ENCODE peak calls at places on chromosomes 13 and 19, in six cellular contexts. S is cardiac fibroblast, O is kidney epithelial cell, X is astrocyte of the spinal cord, B is AG09309, E is lower leg skin. U is an unnamed sample.

GRCh38 chr19:3243851-3244700 is 19.6 kb downstream of the CELF5 start:
- DNase-seq in S (peak; percentile 39), X (peak; percentile 43), E (no peak), O (peak; percentile 5), B (peak; percentile 1), U (peak; percentile 61)

GRCh38 chr13:45683701-45684100 is 18.4 kb upstream of the CBY2 start:
- DNase-seq in B (no peak), S (no peak), O (no peak), E (no peak), X (no peak), U (no peak)

GRCh38 chr13:49625392-49626137 is 2.7 kb upstream of the ARL11 start:
- DNase-seq in O (no peak), S (peak; percentile 26), E (peak; percentile 88), B (no peak), X (no peak), U (peak; percentile 32)

GRCh38 chr13:31200636-31200970 is 828 bp downstream of the B3GLCT start:
- DNase-seq in S (no peak), E (peak; percentile 89), B (no peak), O (no peak), X (peak; percentile 21), U (no peak)

GRCh38 chr13:59157181-59157580 is 1006.5 kb downstream of the DIAPH3 start:
- DNase-seq in O (no peak), E (no peak), S (no peak), X (no peak), B (no peak), U (no peak)

GRCh38 chr13:100234524-100235136 is 145.7 kb downstream of the PCCA start:
- DNase-seq in E (no peak), B (peak; percentile 43), X (peak; percentile 47), S (no peak), O (peak; percentile 82), U (peak; percentile 19)

GRCh38 chr13:51731759-51732158 is 72.2 kb downstream of the DHRS12 start:
- DNase-seq in X (peak; percentile 56), S (peak; percentile 85), B (peak; percentile 52), O (no peak), E (no peak), U (peak; percentile 71)

GRCh38 chr19:8363803-8364771 is at the start of gene ANGPTL4:
- DNase-seq in O (no peak), B (no peak), S (peak; percentile 92), X (peak; percentile 74), E (peak; percentile 96), U (peak; percentile 92)

DNA sequence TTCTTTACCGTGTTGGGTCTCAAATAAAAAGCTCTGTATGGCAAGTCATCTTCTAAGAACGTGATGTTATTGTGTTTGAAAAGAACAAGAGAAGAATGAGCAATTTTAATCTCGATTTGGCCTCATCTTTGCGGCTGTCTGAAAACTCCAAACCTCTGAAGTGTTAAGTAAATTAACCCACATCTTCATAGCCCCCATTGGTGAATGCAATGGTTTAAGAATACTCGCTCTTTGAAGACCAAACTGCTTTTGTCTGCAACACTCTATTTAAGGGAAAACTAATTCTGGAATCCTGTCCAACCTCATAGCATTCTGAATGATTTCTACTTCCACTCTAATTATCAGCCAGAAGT is 56.9 kb upstream of the SCEL start:
- DNase-seq in S (no peak), X (no peak), E (no peak), O (no peak), B (no peak), U (no peak)
- TF ChIP-seq CTCF in S (no peak), X (no peak), E (no peak), O (no peak), B (no peak), U (no peak)

GRCh38 chr13:110815471-110816204 is 99.2 kb downstream of the ANKRD10 start:
- DNase-seq in S (no peak), B (no peak), X (peak; percentile 8), O (no peak), E (peak; percentile 84), U (no peak)
- H3K4me3 ChIP-seq in S (no peak overlapping the region), B (no peak overlapping the region), X (no peak overlapping the region), O (no peak overlapping the region), E (no peak overlapping the region), U (no peak overlapping the region)

GRCh38 chr13:25571237-25571636 is 199.5 kb downstream of the ATP8A2 start:
- DNase-seq in X (no peak), O (no peak), B (no peak), S (no peak), E (no peak), U (no peak)
- TF ChIP-seq CTCF in X (peak; percentile 3), O (no peak), B (no peak), S (no peak), E (no peak), U (no peak)

DNA sequence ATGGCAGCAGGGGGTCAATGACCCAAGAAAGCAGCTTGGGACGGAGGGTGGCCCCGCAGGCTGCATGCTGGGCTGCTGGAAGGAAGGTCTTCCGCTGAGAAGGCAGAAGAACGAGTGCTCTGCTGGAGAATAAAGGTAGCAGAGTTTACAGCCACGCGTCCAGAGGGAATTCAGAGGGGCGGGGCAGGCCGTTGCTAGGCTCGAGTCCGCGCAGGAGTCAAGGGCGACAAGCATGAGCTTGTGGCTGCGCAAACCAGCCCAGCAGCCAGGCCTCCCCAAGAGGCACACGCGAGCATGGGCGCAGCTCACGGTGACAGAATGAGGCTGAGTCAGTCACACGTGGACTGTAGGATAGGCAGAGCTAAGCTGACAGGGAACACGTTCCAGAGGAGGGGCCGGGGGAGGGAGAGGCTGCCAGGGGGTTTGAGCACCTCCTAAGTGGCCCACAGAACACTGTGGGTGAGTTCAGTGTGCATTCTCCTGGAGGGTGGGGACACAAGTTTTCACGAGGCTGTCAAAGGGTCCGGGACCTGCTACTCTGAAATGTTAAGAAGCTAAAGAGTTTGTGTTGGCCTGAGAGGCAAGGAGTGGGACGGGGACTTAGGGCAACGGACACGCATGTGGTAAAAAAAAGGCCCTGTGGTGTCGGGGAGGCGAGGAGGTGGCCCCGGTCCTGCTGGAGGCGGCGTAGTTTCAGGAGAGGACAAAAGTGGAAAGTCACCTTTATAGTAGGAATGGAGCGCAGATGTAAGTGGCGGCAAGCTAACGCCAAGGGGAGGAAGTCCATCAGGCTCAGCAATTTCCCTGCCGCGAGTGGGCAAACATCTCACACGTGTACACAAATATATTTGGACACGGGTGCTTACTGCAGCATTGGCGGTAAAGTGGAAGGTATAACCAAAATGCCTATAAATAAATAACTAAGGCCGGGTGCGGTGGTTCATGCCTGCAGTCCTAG is 17.7 kb downstream of the RFX2 start:
- DNase-seq in X (peak; percentile 82), B (no peak), O (peak; percentile 72), E (peak; percentile 96), S (peak; percentile 82), U (peak; percentile 89)
- H3K4me3 ChIP-seq in X (peak overlapping the region; percentile 9), B (peak overlapping the region; percentile 27), O (no peak overlapping the region), E (no peak overlapping the region), S (no peak overlapping the region), U (peak overlapping the region; percentile 23)

GRCh38 chr13:109764474-109765292 is 21.7 kb downstream of the IRS2 start:
- DNase-seq in O (no peak), B (no peak), S (no peak), E (no peak), X (peak; percentile 38), U (peak; percentile 80)
- TF ChIP-seq CTCF in O (peak; percentile 32), B (no peak), S (peak; percentile 23), E (no peak), X (peak; percentile 35), U (peak; percentile 5)

DNA sequence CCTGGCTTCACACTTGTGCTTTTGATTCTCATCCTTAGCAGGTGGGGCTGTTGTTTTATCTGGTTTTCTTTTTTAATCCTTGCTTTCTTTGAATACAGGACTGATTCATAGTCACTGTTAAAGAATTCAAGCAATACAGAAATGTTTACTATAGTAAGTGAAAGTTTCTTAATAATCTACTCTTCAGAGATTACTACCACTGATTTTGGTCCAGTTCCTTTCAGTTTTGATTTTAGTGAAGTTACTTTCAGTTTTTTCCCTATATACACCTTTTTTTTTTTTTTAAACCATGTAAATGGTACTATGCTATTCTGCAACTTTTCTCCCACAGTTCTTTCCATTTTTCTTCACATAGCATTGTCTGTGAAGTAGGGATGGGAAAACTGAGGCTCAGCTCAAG is 53.6 kb downstream of the GATAD2A start:
- DNase-seq in S (no peak), O (no peak), B (no peak), X (peak; percentile 45), E (no peak), U (peak; percentile 30)
- H3K4me3 ChIP-seq in S (no peak overlapping the region), O (no peak overlapping the region), B (no peak overlapping the region), X (no peak overlapping the region), E (no peak overlapping the region), U (no peak overlapping the region)

DNA sequence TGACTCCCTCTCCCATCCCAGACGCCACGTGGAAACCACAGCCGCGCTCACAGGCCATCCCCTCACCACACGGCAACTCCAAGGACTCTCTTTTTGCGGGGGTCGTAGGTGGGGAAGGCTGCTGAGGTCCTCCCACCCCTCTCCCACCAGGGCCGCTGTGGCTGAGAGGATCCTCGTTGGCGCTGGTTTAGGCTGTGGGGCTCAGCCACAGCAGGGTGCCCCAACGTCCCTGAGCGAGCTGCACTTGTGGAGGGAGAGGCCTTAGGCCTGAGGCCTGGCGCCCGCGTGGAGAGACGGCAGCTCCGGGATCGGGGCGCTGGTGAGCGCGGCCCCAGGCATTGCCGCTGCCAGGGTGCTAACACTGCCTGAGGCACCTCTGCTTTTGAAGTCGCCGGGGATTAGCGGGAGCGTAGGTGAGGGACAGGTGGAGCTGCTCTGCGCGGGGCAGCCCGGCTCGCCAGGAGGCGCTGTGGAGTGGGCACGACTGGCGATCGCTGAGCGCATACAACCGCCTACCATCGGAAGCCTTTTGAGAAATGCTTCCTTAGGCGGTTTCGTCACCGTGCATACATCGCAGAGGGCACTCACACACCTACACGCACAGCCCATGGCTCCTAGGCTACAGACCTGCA is 9.0 kb downstream of the ZSCAN1 start:
- DNase-seq in E (no peak), S (no peak), X (no peak), B (no peak), O (no peak), U (no peak)
- TF ChIP-seq CTCF in E (no peak), S (no peak), X (no peak), B (no peak), O (no peak), U (no peak)

DNA sequence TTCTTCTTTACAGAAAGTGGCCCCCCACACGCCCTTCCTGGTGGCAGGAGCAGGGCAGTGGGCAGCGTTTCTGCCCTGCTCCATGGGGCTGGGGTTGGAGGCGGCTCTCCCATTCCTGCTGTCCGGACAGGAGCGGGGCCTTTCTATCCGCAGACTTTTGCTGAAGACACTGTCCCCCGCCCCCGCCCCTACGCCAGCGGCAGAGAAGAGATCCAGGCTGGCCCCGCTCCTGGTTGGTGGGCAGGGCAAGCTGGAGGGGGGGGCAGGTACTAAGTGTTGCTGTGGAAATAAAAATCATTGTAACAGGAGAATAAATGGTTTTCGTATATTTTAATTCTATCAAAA is 81.7 kb downstream of the ZNF429 start:
- DNase-seq in B (no peak), S (no peak), O (no peak), X (no peak), E (no peak), U (no peak)
- H3K4me3 ChIP-seq in B (no peak overlapping the region), S (no peak overlapping the region), O (no peak overlapping the region), X (no peak overlapping the region), E (no peak overlapping the region), U (no peak overlapping the region)

U was measured in foreskin fibroblast.